ENCODE peak calls at places on chromosomes 4 and X, in five cellular contexts. O is SK-N-SH treated with all-trans-retinoic acid at 6 μM for 48 hours, K is RWPE2, R is DND-41, S is naive B cell. Z is an unnamed sample.

GRCh38 chr4:182552948-182553347 is 309.7 kb downstream of the TENM3 start:
- ATAC-seq in O (no peak), K (no peak), R (no peak), S (no peak), Z (no peak)

GRCh38 chrX:153727108-153727931 is 2.7 kb downstream of the ABCD1 start:
- ATAC-seq in O (peak), K (no peak), R (no peak), S (no peak), Z (no peak)

GRCh38 chrX:124573458-124573857 is 227.1 kb downstream of the SH2D1A start:
- ATAC-seq in O (no peak), K (peak), R (no peak), S (no peak), Z (no peak)

GRCh38 chr4:3302786-3303444 is 10.1 kb downstream of the RGS12 start:
- ATAC-seq in O (no peak), K (no peak), R (peak), S (peak), Z (no peak)

GRCh38 chrX:10537308-10537707 is 83.1 kb downstream of the MID1 start:
- ATAC-seq in O (no peak), K (no peak), R (no peak), S (no peak), Z (no peak)

GRCh38 chrX:100647095-100647494 is 3.1 kb downstream of the SRPX2 start:
- ATAC-seq in O (no peak), K (no peak), R (no peak), S (no peak), Z (no peak)

GRCh38 chrX:112931900-112932299 is 91.3 kb upstream of the AMOT start:
- ATAC-seq in O (no peak), K (no peak), R (no peak), S (no peak), Z (no peak)

GRCh38 chr4:41360214-41360910 is 103.6 kb downstream of the UCHL1 start:
- ATAC-seq in O (peak), K (peak), R (no peak), S (no peak), Z (peak)

GRCh38 chr4:86664959-86665358 is 70.8 kb downstream of the PTPN13 start:
- ATAC-seq in O (no peak), K (no peak), R (no peak), S (no peak), Z (no peak)

GRCh38 chrX:110015027-110015426 is 12.1 kb downstream of the TMEM164 start:
- ATAC-seq in O (no peak), K (no peak), R (no peak), S (no peak), Z (no peak)

GRCh38 chr4:76960014-76960413 is 10.5 kb downstream of the SEPTIN11 start:
- ATAC-seq in O (no peak), K (no peak), R (no peak), S (no peak), Z (no peak)

GRCh38 chr4:4631150-4631549 is 89.3 kb upstream of the STX18 start:
- ATAC-seq in O (no peak), K (no peak), R (no peak), S (no peak), Z (no peak)

GRCh38 chr4:68410149-68410548 is 37.1 kb upstream of the TMPRSS11E start:
- ATAC-seq in O (no peak), K (no peak), R (no peak), S (no peak), Z (no peak)

GRCh38 chr4:186813377-186814068 is 89.9 kb upstream of the FAT1 start:
- ATAC-seq in O (no peak), K (no peak), R (no peak), S (no peak), Z (no peak)

GRCh38 chr4:113147498-113148231 is 98.2 kb downstream of the ANK2 start:
- ATAC-seq in O (no peak), K (no peak), R (no peak), S (no peak), Z (no peak)

Z was measured in esophagus mucosa.